ENCODE peak calls at places on chromosomes 2 and 18, in four cellular contexts. One of them, this sample, is unnamed.

GRCh38 chr18:8893221-8893620 is 187.9 kb downstream of the MTCL1 start:
- DNase-seq in type B pancreatic cell: no peak
- DNase-seq in lower lobe of right lung: no peak
- DNase-seq in heart right ventricle: no peak
- DNase-seq in this sample: no peak

GRCh38 chr18:46222710-46223360 is 118.7 kb downstream of the HAUS1 start:
- DNase-seq in type B pancreatic cell: no peak
- DNase-seq in lower lobe of right lung: no peak
- DNase-seq in heart right ventricle: no peak
- DNase-seq in this sample: no peak

GRCh38 chr2:71277536-71278103 is 50.7 kb upstream of the PAIP2B start:
- DNase-seq in type B pancreatic cell: no peak
- DNase-seq in lower lobe of right lung: peak
- DNase-seq in heart right ventricle: peak
- DNase-seq in this sample: no peak

GRCh38 chr2:116804901-116805300 is 1009.6 kb upstream of the DDX18 start:
- DNase-seq in type B pancreatic cell: no peak
- DNase-seq in lower lobe of right lung: no peak
- DNase-seq in heart right ventricle: no peak
- DNase-seq in this sample: no peak

GRCh38 chr2:216339456-216340279 is 32.6 kb downstream of the MARCHF4 start:
- DNase-seq in type B pancreatic cell: no peak
- DNase-seq in lower lobe of right lung: no peak
- DNase-seq in heart right ventricle: no peak
- DNase-seq in this sample: no peak

GRCh38 chr2:9010866-9011265 is 7.4 kb upstream of the MBOAT2 start:
- DNase-seq in type B pancreatic cell: no peak
- DNase-seq in lower lobe of right lung: no peak
- DNase-seq in heart right ventricle: no peak
- DNase-seq in this sample: no peak

GRCh38 chr2:21019000-21019677 is 24.7 kb downstream of the APOB start:
- DNase-seq in type B pancreatic cell: no peak
- DNase-seq in lower lobe of right lung: no peak
- DNase-seq in heart right ventricle: no peak
- DNase-seq in this sample: no peak

GRCh38 chr2:53785378-53785777 is 1.4 kb downstream of the ASB3 start:
- DNase-seq in type B pancreatic cell: no peak
- DNase-seq in lower lobe of right lung: no peak
- DNase-seq in heart right ventricle: no peak
- DNase-seq in this sample: no peak

GRCh38 chr2:113858764-113859163 is 31.1 kb upstream of the ACTR3 start:
- DNase-seq in type B pancreatic cell: no peak
- DNase-seq in lower lobe of right lung: no peak
- DNase-seq in heart right ventricle: no peak
- DNase-seq in this sample: no peak

GRCh38 chr2:152826880-152827279 is 108.5 kb downstream of the ARL6IP6 start:
- DNase-seq in type B pancreatic cell: no peak
- DNase-seq in lower lobe of right lung: no peak
- DNase-seq in heart right ventricle: no peak
- DNase-seq in this sample: no peak

GRCh38 chr2:152222975-152223638 is 47.5 kb upstream of the STAM2 start:
- DNase-seq in type B pancreatic cell: no peak
- DNase-seq in lower lobe of right lung: no peak
- DNase-seq in heart right ventricle: peak
- DNase-seq in this sample: no peak

GRCh38 chr18:21894619-21895367 is 154.2 kb downstream of the MIB1 start:
- DNase-seq in type B pancreatic cell: no peak
- DNase-seq in lower lobe of right lung: no peak
- DNase-seq in heart right ventricle: no peak
- DNase-seq in this sample: no peak

GRCh38 chr18:63348508-63349136 is 18.4 kb downstream of the KDSR start:
- DNase-seq in type B pancreatic cell: no peak
- DNase-seq in lower lobe of right lung: no peak
- DNase-seq in heart right ventricle: no peak
- DNase-seq in this sample: no peak

GRCh38 chr2:151765760-151766159 is 31.5 kb upstream of the NEB start:
- DNase-seq in type B pancreatic cell: no peak
- DNase-seq in lower lobe of right lung: no peak
- DNase-seq in heart right ventricle: no peak
- DNase-seq in this sample: no peak

GRCh38 chr18:8117008-8117376 is 492.2 kb upstream of the RAB12 start:
- DNase-seq in type B pancreatic cell: no peak
- DNase-seq in lower lobe of right lung: no peak
- DNase-seq in heart right ventricle: no peak
- DNase-seq in this sample: no peak

GRCh38 chr18:11572201-11572600 is 37.2 kb upstream of the SLC35G4 start:
- DNase-seq in type B pancreatic cell: no peak
- DNase-seq in lower lobe of right lung: no peak
- DNase-seq in heart right ventricle: no peak
- DNase-seq in this sample: no peak

GRCh38 chr2:190655113-190655512 is 6.2 kb downstream of the NAB1 start:
- DNase-seq in type B pancreatic cell: no peak
- DNase-seq in lower lobe of right lung: no peak
- DNase-seq in heart right ventricle: no peak
- DNase-seq in this sample: no peak

GRCh38 chr2:110747522-110748488 is 15.4 kb downstream of the ACOXL start:
- DNase-seq in type B pancreatic cell: no peak
- DNase-seq in lower lobe of right lung: no peak
- DNase-seq in heart right ventricle: no peak
- DNase-seq in this sample: no peak

GRCh38 chr2:43032248-43032893 is 194.0 kb downstream of the ZFP36L2 start:
- DNase-seq in type B pancreatic cell: no peak
- DNase-seq in lower lobe of right lung: no peak
- DNase-seq in heart right ventricle: peak
- DNase-seq in this sample: no peak

GRCh38 chr2:53381271-53381670 is 386.3 kb upstream of the CHAC2 start:
- DNase-seq in type B pancreatic cell: no peak
- DNase-seq in lower lobe of right lung: no peak
- DNase-seq in heart right ventricle: no peak
- DNase-seq in this sample: no peak

GRCh38 chr2:4909486-4909885 is 782.7 kb upstream of the SOX11 start:
- DNase-seq in type B pancreatic cell: no peak
- DNase-seq in lower lobe of right lung: no peak
- DNase-seq in heart right ventricle: no peak
- DNase-seq in this sample: no peak

GRCh38 chr2:138948070-138948539 is 167.9 kb upstream of the NXPH2 start:
- DNase-seq in type B pancreatic cell: no peak
- DNase-seq in lower lobe of right lung: no peak
- DNase-seq in heart right ventricle: no peak
- DNase-seq in this sample: no peak

GRCh38 chr2:162839419-162839818 is 852 bp upstream of the KCNH7 start:
- DNase-seq in type B pancreatic cell: no peak
- DNase-seq in lower lobe of right lung: no peak
- DNase-seq in heart right ventricle: no peak
- DNase-seq in this sample: peak

GRCh38 chr2:233455006-233455405 is 100.7 kb downstream of the DGKD start:
- DNase-seq in type B pancreatic cell: no peak
- DNase-seq in lower lobe of right lung: peak
- DNase-seq in heart right ventricle: no peak
- DNase-seq in this sample: peak

GRCh38 chr2:134127496-134127895 is 126.4 kb upstream of the MGAT5 start:
- DNase-seq in type B pancreatic cell: no peak
- DNase-seq in lower lobe of right lung: no peak
- DNase-seq in heart right ventricle: no peak
- DNase-seq in this sample: no peak

GRCh38 chr2:210199186-210199765 is 26.0 kb downstream of the ACADL start:
- DNase-seq in type B pancreatic cell: no peak
- DNase-seq in lower lobe of right lung: no peak
- DNase-seq in heart right ventricle: no peak
- DNase-seq in this sample: no peak

GRCh38 chr2:151198646-151199045 is 63.0 kb downstream of the RBM43 start:
- DNase-seq in type B pancreatic cell: no peak
- DNase-seq in lower lobe of right lung: no peak
- DNase-seq in heart right ventricle: no peak
- DNase-seq in this sample: no peak

GRCh38 chr18:69400976-69401474 is 337 bp downstream of the DOK6 start:
- DNase-seq in type B pancreatic cell: peak
- DNase-seq in lower lobe of right lung: peak
- DNase-seq in heart right ventricle: peak
- DNase-seq in this sample: no peak

GRCh38 chr18:61549411-61549810 is 216.2 kb downstream of the CDH20 start:
- DNase-seq in type B pancreatic cell: no peak
- DNase-seq in lower lobe of right lung: no peak
- DNase-seq in heart right ventricle: no peak
- DNase-seq in this sample: no peak

GRCh38 chr2:122056853-122057252 is 301.4 kb downstream of the TSN start:
- DNase-seq in type B pancreatic cell: no peak
- DNase-seq in lower lobe of right lung: no peak
- DNase-seq in heart right ventricle: no peak
- DNase-seq in this sample: no peak

GRCh38 chr18:71951021-71951420 is 593.1 kb downstream of the CBLN2 start:
- DNase-seq in type B pancreatic cell: no peak
- DNase-seq in lower lobe of right lung: no peak
- DNase-seq in heart right ventricle: no peak
- DNase-seq in this sample: no peak

GRCh38 chr2:46331099-46331766 is 34.0 kb downstream of the EPAS1 start:
- DNase-seq in type B pancreatic cell: no peak
- DNase-seq in lower lobe of right lung: no peak
- DNase-seq in heart right ventricle: no peak
- DNase-seq in this sample: no peak

GRCh38 chr2:191376981-191377629 is 131.9 kb downstream of the MYO1B start:
- DNase-seq in type B pancreatic cell: no peak
- DNase-seq in lower lobe of right lung: peak
- DNase-seq in heart right ventricle: peak
- DNase-seq in this sample: no peak

DNA sequence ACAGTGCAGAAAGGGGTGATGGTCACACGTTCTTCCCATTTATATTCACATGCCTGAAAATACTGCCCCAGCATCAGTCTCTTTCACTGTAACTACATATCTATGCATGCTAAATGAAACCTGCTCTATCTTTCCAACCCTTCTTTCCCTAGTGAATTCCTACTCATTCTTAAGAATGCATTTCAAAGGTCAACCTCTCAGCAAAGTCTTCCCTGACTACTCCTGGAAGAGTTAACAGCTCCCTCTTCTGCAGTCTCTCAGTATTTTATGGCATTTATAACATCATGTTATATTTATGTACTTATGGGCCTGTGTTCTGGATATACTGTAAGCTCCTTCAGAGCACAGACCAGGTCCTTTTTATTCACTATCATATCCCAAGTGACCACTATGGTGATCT is 71.7 kb upstream of the GALNT5 start:
- DNase-seq in type B pancreatic cell: no peak
- DNase-seq in lower lobe of right lung: no peak
- DNase-seq in heart right ventricle: no peak
- DNase-seq in this sample: no peak
- TF ChIP-seq CTCF in type B pancreatic cell: no peak
- TF ChIP-seq CTCF in lower lobe of right lung: no peak
- TF ChIP-seq CTCF in heart right ventricle: no peak
- TF ChIP-seq CTCF in this sample: peak

DNA sequence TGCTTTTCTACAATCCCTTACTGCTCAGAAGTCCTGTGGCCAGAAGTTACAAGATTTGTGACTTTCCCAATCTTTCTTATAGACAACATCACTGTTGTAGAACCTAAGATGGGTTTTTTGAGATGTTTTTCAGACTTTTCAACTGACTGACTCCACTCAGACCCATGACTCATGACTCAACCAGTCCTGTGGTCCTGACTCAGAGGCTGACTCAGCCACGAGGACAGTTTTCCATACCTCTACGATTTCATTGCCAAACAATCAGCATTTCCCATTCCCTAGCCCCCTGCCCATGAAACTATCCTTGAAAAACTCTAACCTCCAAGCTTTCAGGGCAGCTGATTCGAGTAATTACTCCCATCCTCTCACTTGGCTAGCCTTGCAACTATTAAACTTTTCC is 195.9 kb upstream of the SESTD1 start:
- DNase-seq in type B pancreatic cell: no peak
- DNase-seq in lower lobe of right lung: no peak
- DNase-seq in heart right ventricle: no peak
- DNase-seq in this sample: no peak
- TF ChIP-seq CTCF in type B pancreatic cell: no peak
- TF ChIP-seq CTCF in lower lobe of right lung: no peak
- TF ChIP-seq CTCF in heart right ventricle: no peak
- TF ChIP-seq CTCF in this sample: no peak

DNA sequence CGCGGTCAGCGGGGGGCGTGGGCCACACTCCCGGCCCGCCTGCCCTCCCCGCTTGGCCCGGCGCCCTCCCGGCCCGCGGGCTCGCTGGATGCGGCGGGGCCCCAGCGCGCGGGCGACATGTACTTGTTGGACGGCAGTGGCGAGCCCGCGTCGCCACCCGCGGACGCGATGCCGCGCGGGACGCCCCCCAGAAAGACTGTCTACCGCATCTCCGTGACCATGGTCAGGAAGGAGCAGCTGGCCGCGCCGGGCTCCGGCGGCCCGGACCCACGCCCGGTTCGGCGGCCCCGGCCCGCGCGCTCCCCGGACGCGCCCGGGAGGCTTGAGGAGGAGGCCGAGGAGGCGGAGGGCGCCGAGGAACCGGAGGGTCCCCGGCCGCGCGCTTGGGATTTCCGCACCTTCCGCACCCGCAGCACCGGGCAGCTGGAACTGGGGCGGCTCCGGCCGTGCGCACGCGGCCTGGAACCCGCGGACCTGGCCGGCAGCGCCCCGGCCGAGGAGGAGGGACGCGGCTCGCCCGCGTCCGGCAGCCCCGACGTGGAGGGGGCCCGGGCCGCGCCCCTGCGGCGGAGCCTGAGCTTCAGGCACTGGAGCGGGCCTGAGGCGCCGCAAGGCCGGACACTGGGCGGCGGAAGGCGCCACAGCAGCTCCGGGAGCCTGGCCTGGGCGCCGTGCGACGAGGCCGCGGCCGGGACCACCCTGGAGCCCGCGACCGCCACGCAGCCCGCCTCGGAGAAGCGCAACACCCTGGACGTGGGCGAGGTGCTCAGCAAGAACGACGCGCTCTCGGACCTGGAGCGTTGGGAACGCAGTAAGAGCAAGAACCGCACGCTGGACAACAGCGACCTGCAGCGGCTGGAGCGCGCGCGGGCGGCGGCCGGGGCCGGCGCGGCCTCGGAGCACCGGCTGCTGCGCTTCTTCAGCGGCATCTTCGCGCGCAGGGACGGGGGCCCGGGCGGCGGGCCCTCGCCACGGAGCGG is 176.4 kb downstream of the AGAP1 start:
- DNase-seq in type B pancreatic cell: peak
- DNase-seq in lower lobe of right lung: peak
- DNase-seq in heart right ventricle: peak
- DNase-seq in this sample: no peak
- TF ChIP-seq CTCF in type B pancreatic cell: peak
- TF ChIP-seq CTCF in lower lobe of right lung: peak
- TF ChIP-seq CTCF in heart right ventricle: peak
- TF ChIP-seq CTCF in this sample: peak

GRCh38 chr2:165687376-165687775 is 106.7 kb downstream of the GALNT3 start:
- DNase-seq in type B pancreatic cell: no peak
- DNase-seq in lower lobe of right lung: no peak
- DNase-seq in heart right ventricle: no peak
- DNase-seq in this sample: no peak

GRCh38 chr2:165693838-165694237 is 100.2 kb downstream of the GALNT3 start:
- DNase-seq in type B pancreatic cell: no peak
- DNase-seq in lower lobe of right lung: no peak
- DNase-seq in heart right ventricle: no peak
- DNase-seq in this sample: no peak

GRCh38 chr2:165691615-165692014 is 102.4 kb downstream of the GALNT3 start:
- DNase-seq in type B pancreatic cell: no peak
- DNase-seq in lower lobe of right lung: no peak
- DNase-seq in heart right ventricle: peak
- DNase-seq in this sample: no peak
- TF ChIP-seq CTCF in type B pancreatic cell: no peak
- TF ChIP-seq CTCF in lower lobe of right lung: no peak
- TF ChIP-seq CTCF in heart right ventricle: no peak
- TF ChIP-seq CTCF in this sample: peak

This sample was measured in chondrocyte.